ENCODE peak calls at places on chromosome 20, in six cellular contexts. W, Z, V, K, F and L are unnamed samples.

GRCh38 chr20:50191566-50192363 is 1.1 kb downstream of the CEBPB start:
- DNase-seq in W (no peak), K (peak; percentile 75), F (no peak), V (peak; percentile 84), Z (no peak), L (no peak)

GRCh38 chr20:2162125-2162822 is 60.6 kb downstream of the STK35 start:
- DNase-seq in K (no peak), F (no peak), V (no peak), W (no peak), Z (no peak), L (no peak)

GRCh38 chr20:53598140-53599038 is 4.8 kb upstream of the ZNF217 start:
- DNase-seq in Z (no peak), W (no peak), F (no peak), V (peak; percentile 39), K (no peak), L (no peak)

GRCh38 chr20:10641893-10642292 is 31.9 kb downstream of the JAG1 start:
- DNase-seq in K (no peak), V (no peak), Z (no peak), W (no peak), F (no peak), L (no peak)

GRCh38 chr20:48217191-48217590 is 431.9 kb upstream of the SULF2 start:
- DNase-seq in W (no peak), V (no peak), Z (no peak), F (no peak), K (no peak), L (no peak)

GRCh38 chr20:20814685-20815084 is 102.2 kb upstream of the RALGAPA2 start:
- DNase-seq in F (no peak), W (no peak), Z (no peak), K (no peak), V (no peak), L (no peak)

GRCh38 chr20:24049081-24049480 is 60.5 kb upstream of the GGTLC1 start:
- DNase-seq in Z (no peak), W (no peak), F (no peak), K (no peak), V (no peak), L (no peak)

GRCh38 chr20:62219101-62219991 is 732 bp downstream of the HRH3 start:
- DNase-seq in W (peak; percentile 35), Z (no peak), F (no peak), K (no peak), V (no peak), L (no peak)

GRCh38 chr20:59788196-59788735 is 145.2 kb downstream of the SYCP2 start:
- DNase-seq in F (no peak), W (no peak), K (no peak), V (no peak), Z (no peak), L (no peak)

DNA sequence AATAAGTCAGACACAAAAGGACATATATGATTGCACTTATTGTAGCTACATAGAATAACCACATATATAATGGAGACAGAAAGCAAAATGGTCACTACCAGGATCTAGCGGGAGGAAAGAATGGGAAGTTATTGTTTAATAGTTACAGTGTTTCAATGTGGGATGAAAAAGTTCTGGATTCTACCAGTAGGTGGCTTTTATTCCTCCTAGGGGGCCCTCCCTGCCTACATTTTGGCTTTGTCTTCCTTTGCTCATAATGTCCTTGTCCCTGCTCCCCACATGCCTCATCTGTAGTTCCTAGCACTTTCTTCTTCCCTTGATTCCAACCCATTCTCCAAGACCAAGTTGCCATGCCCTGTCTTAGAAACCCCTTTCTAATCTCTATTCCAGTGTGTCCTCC is 16.3 kb downstream of the ZNF133 start:
- DNase-seq in Z (no peak), K (no peak), F (no peak), W (no peak), V (no peak), L (no peak)
- TF ChIP-seq CTCF in Z (peak; percentile 14), K (peak; percentile 9), F (peak; percentile 34), W (no peak), V (peak; percentile 61), L (no peak)

GRCh38 chr20:31542201-31542842 is 28.1 kb downstream of the HM13 start:
- DNase-seq in W (no peak), K (no peak), V (no peak), F (no peak), Z (no peak), L (no peak)
- TF ChIP-seq CTCF in W (no peak), K (no peak), V (no peak), F (no peak), Z (no peak), L (no peak)

DNA sequence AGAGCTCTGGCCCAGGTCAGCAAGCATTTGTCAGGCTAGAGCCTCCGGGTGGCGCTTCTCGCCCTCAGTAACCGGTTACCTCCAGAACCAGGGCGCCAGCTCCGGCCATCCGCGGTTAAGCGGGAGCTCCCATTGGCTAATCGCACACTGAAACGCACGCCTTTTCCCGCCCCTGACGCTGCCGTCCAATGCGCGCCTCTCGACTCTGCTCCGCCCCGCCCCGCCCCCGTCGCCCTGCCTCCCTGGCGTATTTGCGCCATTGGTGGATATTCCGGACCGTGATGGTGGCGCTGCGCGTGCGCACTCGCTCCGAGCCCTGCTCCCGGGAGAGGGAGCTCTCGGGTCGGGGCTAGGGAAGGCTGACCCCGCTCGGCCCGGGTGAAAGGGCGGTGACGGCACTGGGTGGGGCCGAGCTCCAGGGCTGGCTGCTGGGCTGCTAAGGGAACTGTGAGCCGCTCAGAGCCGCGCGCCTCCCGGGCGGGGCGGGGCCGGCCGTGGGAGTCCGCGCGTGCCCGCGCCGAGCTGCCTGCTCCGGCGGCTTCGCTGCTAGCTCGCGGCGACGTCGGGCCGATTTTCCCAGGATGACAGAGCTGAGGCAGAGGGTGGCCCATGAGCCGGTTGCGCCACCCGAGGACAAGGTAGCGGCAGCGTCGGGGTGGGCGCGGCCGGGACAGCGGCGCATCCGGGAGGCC is at the start of gene CDS2:
- DNase-seq in K (peak; percentile 100), Z (peak; percentile 89), V (peak; percentile 100), W (peak; percentile 100), F (peak; percentile 92), L (peak; percentile 99)
- TF ChIP-seq CTCF in K (no peak), Z (peak; percentile 42), V (peak; percentile 61), W (peak; percentile 85), F (peak; percentile 49), L (no peak)

GRCh38 chr20:15406072-15406471 is 1068.7 kb upstream of the FLRT3 start:
- DNase-seq in K (no peak), V (no peak), W (no peak), Z (no peak), F (no peak), L (no peak)

GRCh38 chr20:15411781-15412180 is 1074.4 kb upstream of the FLRT3 start:
- DNase-seq in K (no peak), W (no peak), V (no peak), F (no peak), Z (no peak), L (no peak)
- TF ChIP-seq CTCF in K (no peak), W (no peak), V (no peak), F (no peak), Z (no peak), L (no peak)

GRCh38 chr20:63518351-63518861 is 2.2 kb upstream of the PPDPF start:
- DNase-seq in W (peak; percentile 49), Z (no peak), V (no peak), F (no peak), K (no peak), L (no peak)

GRCh38 chr20:63520594-63520938 is at the start of gene PPDPF:
- DNase-seq in F (no peak), V (peak; percentile 90), K (peak; percentile 87), Z (no peak), W (peak; percentile 88), L (no peak)

GRCh38 chr20:63518946-63519764 is 1.4 kb upstream of the PPDPF start:
- DNase-seq in V (peak; percentile 68), W (no peak), Z (no peak), F (no peak), K (no peak), L (no peak)

GRCh38 chr20:63520939-63521601 is 505 bp downstream of the PPDPF start:
- DNase-seq in V (peak; percentile 87), W (peak; percentile 57), K (peak; percentile 69), Z (no peak), F (no peak), L (no peak)

DNA sequence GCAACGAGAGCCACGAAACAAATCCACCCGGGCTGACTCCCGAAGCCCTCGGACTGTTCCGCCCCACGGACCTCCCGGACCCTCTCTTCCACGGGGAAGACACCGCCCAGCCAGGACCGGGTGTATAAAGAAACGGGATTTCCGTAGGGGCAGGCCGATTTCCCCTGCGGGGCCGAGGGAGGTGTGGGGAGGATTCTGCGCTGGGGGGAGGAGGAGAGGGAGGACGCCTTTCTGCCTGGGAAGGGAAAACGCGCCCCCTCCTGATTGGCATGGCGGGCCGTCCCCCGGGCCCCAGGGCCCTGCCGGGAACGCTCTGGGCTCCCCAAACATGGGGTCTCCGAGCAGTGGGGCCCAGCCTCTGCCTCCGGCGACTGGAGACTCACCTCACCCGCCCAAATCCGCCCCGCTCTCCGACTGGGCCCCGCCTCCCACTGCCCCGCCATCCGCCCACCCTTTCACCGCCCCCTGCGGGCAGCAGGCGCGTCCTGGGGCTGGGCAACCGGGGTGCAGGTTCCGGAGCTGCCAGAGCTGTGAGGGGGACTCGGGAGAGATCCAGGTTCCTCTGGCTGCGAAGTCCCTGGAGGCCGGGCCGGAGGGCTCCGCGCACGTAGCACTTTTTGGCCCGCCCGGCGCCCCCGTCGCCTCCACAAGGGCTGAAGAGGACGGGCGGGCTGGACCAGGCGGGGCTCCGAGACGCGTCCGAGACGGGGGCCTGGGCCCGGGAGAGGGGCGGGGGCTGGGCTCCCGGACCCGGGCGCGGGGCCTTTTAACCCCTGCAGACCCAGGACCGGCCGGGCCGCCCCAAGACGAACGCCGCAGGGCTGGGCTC is 586 bp upstream of the PPDPF start:
- DNase-seq in F (no peak), Z (no peak), W (peak; percentile 53), K (peak; percentile 76), V (no peak), L (no peak)
- TF ChIP-seq CTCF in F (peak; percentile 23), Z (peak; percentile 21), W (peak; percentile 46), K (peak; percentile 8), V (peak; percentile 44), L (no peak)

DNA sequence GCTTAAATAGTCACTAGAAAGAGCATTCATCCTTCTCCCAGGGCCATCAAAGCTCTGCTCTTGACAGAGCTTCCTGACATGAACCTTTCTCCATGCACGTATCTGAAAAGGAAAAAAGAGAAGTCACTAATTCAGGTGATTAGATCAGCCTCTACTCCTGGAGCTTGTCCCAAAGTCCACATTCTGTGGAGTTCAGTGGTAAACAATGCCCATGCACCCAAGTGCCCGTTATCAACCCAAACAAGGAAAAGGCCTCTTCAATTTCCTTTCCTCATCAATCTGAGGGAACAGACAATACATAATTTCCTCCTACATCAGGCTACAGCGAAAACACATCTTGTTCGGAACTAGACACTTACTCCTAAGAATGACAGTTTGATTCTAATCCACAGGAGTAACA is 129.2 kb upstream of the PCSK2 start:
- DNase-seq in V (no peak), K (no peak), Z (no peak), W (no peak), F (no peak), L (no peak)
- TF ChIP-seq CTCF in V (no peak), K (no peak), Z (no peak), W (no peak), F (no peak), L (no peak)